ENCODE peak calls at places on chromosome 16, in seven cellular contexts. E is mammary epithelial cell, L is lung, O is sigmoid colon, K is fibroblast of the aortic adventitia, F is dorsolateral prefrontal cortex, T is WERI-Rb-1. W is an unnamed sample.

GRCh38 chr16:17555176-17555575 is 84.4 kb upstream of the XYLT1 start:
- DNase-seq in K (peak; percentile 41), O (no peak), E (peak; percentile 65), F (no peak), T (no peak), L (no peak), W (peak; percentile 66)

GRCh38 chr16:88552166-88552565 is 18.0 kb upstream of the ZC3H18 start:
- DNase-seq in L (no peak), E (no peak), K (no peak), O (no peak), F (no peak), T (no peak), W (no peak)

GRCh38 chr16:65548470-65548869 is 426.6 kb upstream of the CDH11 start:
- DNase-seq in T (peak; percentile 37), E (no peak), F (no peak), L (no peak), K (no peak), O (no peak), W (no peak)

GRCh38 chr16:50751528-50751927 is 9.6 kb downstream of the CYLD start:
- DNase-seq in F (no peak), L (no peak), O (no peak), K (no peak), E (no peak), T (no peak), W (no peak)

GRCh38 chr16:23941963-23942564 is 106.3 kb downstream of the PRKCB start:
- DNase-seq in T (no peak), F (peak; percentile 49), L (no peak), O (no peak), K (no peak), E (no peak), W (no peak)

GRCh38 chr16:11056090-11056988 is 112.0 kb downstream of the CLEC16A start:
- DNase-seq in F (no peak), K (peak; percentile 84), E (no peak), L (no peak), T (no peak), O (peak; percentile 30), W (no peak)

GRCh38 chr16:22732315-22732840 is 81.6 kb upstream of the HS3ST2 start:
- DNase-seq in L (no peak), E (no peak), F (no peak), T (no peak), O (no peak), K (no peak), W (no peak)

GRCh38 chr16:14640538-14640937 is 7.8 kb downstream of the BFAR start:
- DNase-seq in E (peak; percentile 54), O (no peak), K (no peak), L (no peak), F (no peak), T (no peak), W (no peak)

GRCh38 chr16:6642271-6642670 is 690.4 kb upstream of the RBFOX1 start:
- DNase-seq in T (no peak), L (no peak), F (no peak), K (no peak), O (no peak), E (no peak), W (no peak)

GRCh38 chr16:19559242-19559910 is 3.9 kb downstream of the VPS35L start:
- DNase-seq in E (peak; percentile 20), L (no peak), O (no peak), F (no peak), T (peak; percentile 16), K (peak; percentile 88), W (peak; percentile 52)

GRCh38 chr16:87198881-87199280 is 118.3 kb downstream of the C16orf95 start:
- DNase-seq in E (no peak), T (no peak), L (no peak), O (no peak), K (no peak), F (no peak), W (no peak)

GRCh38 chr16:69325784-69326171 is 4.6 kb downstream of the PDF start:
- DNase-seq in F (no peak), T (no peak), E (no peak), L (no peak), K (no peak), O (no peak), W (no peak)

GRCh38 chr16:28473714-28474265 is 1.7 kb upstream of the NPIPB7 start:
- DNase-seq in O (peak; percentile 13), L (no peak), T (no peak), K (no peak), F (no peak), E (no peak), W (no peak)

GRCh38 chr16:28553776-28554633 is at the start of gene SGF29:
- DNase-seq in L (peak; percentile 92), T (peak; percentile 89), K (peak; percentile 96), E (peak; percentile 86), O (peak; percentile 98), F (peak; percentile 92), W (peak; percentile 83)

GRCh38 chr16:49557070-49557446 is 183.5 kb downstream of the C16orf78 start:
- DNase-seq in F (no peak), K (no peak), O (no peak), L (no peak), T (peak; percentile 85), E (no peak), W (no peak)

GRCh38 chr16:89999831-90000574 is 19.3 kb downstream of the DBNDD1 start:
- DNase-seq in T (no peak), K (no peak), L (no peak), F (no peak), O (no peak), E (no peak), W (no peak)

GRCh38 chr16:49855280-49855821 is 561 bp downstream of the ZNF423 start:
- DNase-seq in L (peak; percentile 78), E (peak; percentile 71), T (peak; percentile 90), F (peak; percentile 71), O (peak; percentile 94), K (peak; percentile 70), W (no peak)

GRCh38 chr16:11379420-11379819 is 34.2 kb downstream of the RMI2 start:
- DNase-seq in L (no peak), E (peak; percentile 25), T (no peak), F (no peak), O (peak; percentile 41), K (peak; percentile 42), W (no peak)

GRCh38 chr16:24255446-24256352 is at the start of gene CACNG3:
- DNase-seq in K (no peak), F (peak; percentile 78), E (peak; percentile 9), L (no peak), O (no peak), T (peak; percentile 46), W (no peak)

GRCh38 chr16:67163903-67164558 is 514 bp upstream of the HSF4 start:
- DNase-seq in F (no peak), E (no peak), O (peak; percentile 79), T (no peak), K (no peak), L (no peak), W (no peak)

GRCh38 chr16:51151435-51151950 is 423 bp upstream of the SALL1 start:
- DNase-seq in K (peak; percentile 81), T (peak; percentile 94), L (no peak), F (peak; percentile 79), E (no peak), O (no peak), W (peak; percentile 63)

GRCh38 chr16:89695875-89696597 is 5.5 kb downstream of the SPATA2L start:
- DNase-seq in K (no peak), O (no peak), E (no peak), T (no peak), L (no peak), F (no peak), W (no peak)

GRCh38 chr16:19499006-19499405 is 22.9 kb downstream of the GDE1 start:
- DNase-seq in E (no peak), T (no peak), K (no peak), F (no peak), O (no peak), L (no peak), W (no peak)

GRCh38 chr16:20833081-20833480 is 26.8 kb downstream of the REXO5 start:
- DNase-seq in E (no peak), T (no peak), L (no peak), K (no peak), O (no peak), F (no peak), W (no peak)

GRCh38 chr16:4534151-4534790 is 4.3 kb downstream of the CDIP1 start:
- DNase-seq in F (no peak), O (no peak), K (no peak), L (no peak), T (no peak), E (no peak), W (no peak)

GRCh38 chr16:21037168-21037567 is 113.5 kb downstream of the DNAH3 start:
- DNase-seq in L (no peak), E (no peak), T (no peak), K (no peak), F (no peak), O (no peak), W (no peak)

GRCh38 chr16:26599786-26600107 is 467.0 kb upstream of the C16orf82 start:
- DNase-seq in T (no peak), E (no peak), O (no peak), L (no peak), F (no peak), K (no peak), W (no peak)
- H3K4me3 ChIP-seq in T (no peak overlapping the region), E (no peak overlapping the region), O (no peak overlapping the region), L (no peak overlapping the region), F (no peak overlapping the region), K (no peak overlapping the region), W (no peak overlapping the region)

GRCh38 chr16:73019456-73020362 is 28.2 kb downstream of the ZFHX3 start:
- DNase-seq in L (no peak), T (no peak), E (no peak), K (peak; percentile 50), O (peak; percentile 65), F (no peak), W (peak; percentile 24)
- H3K4me3 ChIP-seq in L (no peak overlapping the region), T (no peak overlapping the region), E (no peak overlapping the region), K (no peak overlapping the region), O (no peak overlapping the region), F (no peak overlapping the region), W (no peak overlapping the region)

DNA sequence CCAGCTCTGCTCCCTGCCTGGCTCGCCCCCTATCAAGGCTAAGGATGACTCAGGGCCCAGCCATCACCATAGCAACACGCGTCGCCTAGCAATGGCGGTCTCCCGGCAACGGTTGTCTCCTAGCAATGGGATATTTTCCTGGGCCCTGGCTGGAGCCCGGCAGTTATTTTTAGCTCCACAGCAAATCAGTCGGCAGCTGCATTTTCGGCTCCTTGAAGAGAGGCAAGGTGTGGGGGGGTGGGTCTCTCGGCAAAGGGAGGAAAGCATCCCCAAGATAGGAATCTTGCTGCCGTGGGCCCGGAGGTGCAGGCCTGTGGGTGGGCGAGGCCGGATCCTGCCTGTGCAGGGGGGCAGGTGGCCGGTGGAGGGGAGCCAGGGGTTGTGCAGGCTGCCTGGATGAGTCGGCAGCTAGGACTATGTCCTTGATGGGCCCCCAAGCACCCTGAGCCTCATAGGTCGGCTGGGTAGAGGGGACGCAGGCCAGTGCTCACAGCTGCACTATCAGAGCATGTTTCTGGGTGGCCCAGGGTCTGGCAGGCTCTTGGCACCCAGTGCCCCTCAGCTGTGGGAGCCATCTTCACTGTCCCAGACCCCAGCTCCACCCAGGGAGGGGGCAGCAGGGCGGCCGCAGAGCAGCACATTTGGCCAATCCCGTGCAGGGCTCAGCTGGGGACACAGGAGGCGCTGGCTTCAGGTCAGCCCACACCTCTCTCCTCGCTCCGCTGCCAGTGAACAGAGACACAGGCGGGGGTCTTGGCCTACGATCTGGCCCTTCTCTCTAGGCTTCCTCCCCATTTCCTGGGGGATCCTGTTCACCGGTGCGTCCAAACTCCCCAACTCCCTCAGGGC is 4.3 kb upstream of the FBXL16 start:
- DNase-seq in E (no peak), O (no peak), T (peak; percentile 80), F (peak; percentile 95), K (peak; percentile 82), L (no peak), W (no peak)
- H3K4me3 ChIP-seq in E (no peak overlapping the region), O (no peak overlapping the region), T (no peak overlapping the region), F (peak overlapping the region; percentile 32), K (no peak overlapping the region), L (no peak overlapping the region), W (no peak overlapping the region)

GRCh38 chr16:82655315-82655714 is 28.5 kb downstream of the CDH13 start:
- DNase-seq in T (no peak), F (no peak), E (no peak), K (peak; percentile 83), L (no peak), O (peak; percentile 43), W (peak; percentile 91)
- H3K4me3 ChIP-seq in T (no peak overlapping the region), F (no peak overlapping the region), E (no peak overlapping the region), K (no peak overlapping the region), L (no peak overlapping the region), O (no peak overlapping the region), W (no peak overlapping the region)